ENCODE peak calls at places on chromosomes 1 and 21, in four cellular contexts. L is neural progenitor cell, U is IMR-90, W is cardiac muscle cell. Q is an unnamed sample.

GRCh38 chr1:1122078-1122811 is 6.4 kb upstream of the C1orf159 start:
- DNase-seq in L (peak; percentile 82), U (peak; percentile 59), W (peak; percentile 80), Q (no peak)

GRCh38 chr1:198496216-198497143 is 44.0 kb downstream of the ATP6V1G3 start:
- DNase-seq in L (no peak), U (peak; percentile 81), W (peak; percentile 38), Q (no peak)

GRCh38 chr1:84164567-84165021 is 20.5 kb downstream of the PRKACB start:
- DNase-seq in L (no peak), U (no peak), W (peak; percentile 43), Q (no peak)

GRCh38 chr1:160117709-160118183 is 2.2 kb downstream of the ATP1A2 start:
- DNase-seq in L (peak; percentile 72), U (peak; percentile 31), W (peak; percentile 64), Q (no peak)

GRCh38 chr1:33433509-33434362 is 2.8 kb upstream of the PHC2 start:
- DNase-seq in L (no peak), U (peak; percentile 99), W (peak; percentile 97), Q (no peak)

GRCh38 chr1:40476924-40477679 is at the start of gene ZFP69:
- DNase-seq in L (peak; percentile 83), U (peak; percentile 51), W (peak; percentile 81), Q (no peak)

GRCh38 chr1:238892612-238893011 is 493.8 kb upstream of the CHRM3 start:
- DNase-seq in L (no peak), U (no peak), W (no peak), Q (no peak)

GRCh38 chr1:209383907-209384709 is 199.4 kb upstream of the CAMK1G start:
- DNase-seq in L (no peak), U (no peak), W (no peak), Q (peak; percentile 76)

GRCh38 chr1:235527196-235527814 is 23.1 kb upstream of the B3GALNT2 start:
- DNase-seq in L (no peak), U (no peak), W (peak; percentile 15), Q (no peak)

GRCh38 chr1:182175340-182176068 is 114.0 kb upstream of the ZNF648 start:
- DNase-seq in L (no peak), U (no peak), W (no peak), Q (no peak)

GRCh38 chr1:84853743-84854721 is 39.0 kb downstream of the LPAR3 start:
- DNase-seq in L (no peak), U (peak; percentile 85), W (peak; percentile 75), Q (no peak)

GRCh38 chr1:98325646-98326441 is 335.7 kb upstream of the SNX7 start:
- DNase-seq in L (no peak), U (peak; percentile 86), W (peak; percentile 92), Q (no peak)

GRCh38 chr1:85452859-85453430 is 12.0 kb downstream of the DDAH1 start:
- DNase-seq in L (no peak), U (no peak), W (no peak), Q (no peak)

GRCh38 chr21:44666401-44667320 is at the start of gene KRTAP12-2:
- DNase-seq in L (no peak), U (no peak), W (no peak), Q (no peak)
- H3K9me3 ChIP-seq in L (peaks cover 6% of the 10 kb centered on the region), U (peaks cover 3% of the 10 kb centered on the region), W (no peaks in the 10 kb centered on the region), Q (no peaks in the 10 kb centered on the region)

GRCh38 chr1:71345491-71345890 is 264.7 kb upstream of the ZRANB2 start:
- DNase-seq in L (no peak), U (no peak), W (no peak), Q (no peak)

GRCh38 chr1:71339238-71339637 is 258.4 kb upstream of the ZRANB2 start:
- DNase-seq in L (peak; percentile 16), U (no peak), W (no peak), Q (no peak)

DNA sequence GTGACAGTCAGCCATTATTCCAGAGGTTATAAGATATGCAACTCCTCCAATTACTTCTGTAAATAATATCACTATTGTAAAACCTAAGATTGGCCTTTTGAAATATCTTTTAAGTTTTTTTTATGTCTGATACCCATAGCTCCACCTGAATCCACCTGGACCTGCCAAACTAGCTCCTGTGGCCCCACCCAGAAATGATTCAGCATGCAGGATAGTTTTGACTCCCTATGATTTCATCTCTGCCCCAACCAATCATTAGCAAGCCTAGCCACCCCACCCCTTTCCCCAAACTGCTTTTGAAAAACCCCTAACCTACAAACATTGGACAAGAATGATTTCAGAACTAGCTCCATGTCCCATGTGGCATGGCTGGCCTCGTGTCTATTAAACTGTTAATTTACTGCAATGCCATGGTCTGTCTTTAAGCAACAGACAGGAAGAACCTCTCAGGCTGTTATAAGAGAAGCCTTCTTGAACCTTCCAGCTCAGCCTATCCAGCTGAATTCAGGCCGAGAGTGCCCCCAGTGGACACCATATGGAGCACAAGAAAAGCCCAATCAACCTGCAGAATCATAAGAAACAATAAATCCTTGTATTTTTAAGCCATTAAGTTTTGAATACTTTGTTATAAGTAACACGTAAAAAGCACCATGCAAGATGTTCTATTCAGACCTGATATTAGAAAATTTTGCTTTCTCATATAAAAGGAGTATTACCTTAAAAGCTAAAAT is 263.0 kb upstream of the ZRANB2 start:
- DNase-seq in L (no peak), U (no peak), W (no peak), Q (no peak)
- H3K9me3 ChIP-seq in L (peaks cover 8% of the 10 kb centered on the region), U (peaks cover 12% of the 10 kb centered on the region), W (peaks cover 3% of the 10 kb centered on the region), Q (no peaks in the 10 kb centered on the region)

GRCh38 chr1:227685807-227686206 is 49.3 kb downstream of the JMJD4 start:
- DNase-seq in L (no peak), U (no peak), W (no peak), Q (no peak)
- H3K9me3 ChIP-seq in L (no peaks in the 10 kb centered on the region), U (peaks cover 7% of the 10 kb centered on the region), W (no peaks in the 10 kb centered on the region), Q (peaks cover 3% of the 10 kb centered on the region)

DNA sequence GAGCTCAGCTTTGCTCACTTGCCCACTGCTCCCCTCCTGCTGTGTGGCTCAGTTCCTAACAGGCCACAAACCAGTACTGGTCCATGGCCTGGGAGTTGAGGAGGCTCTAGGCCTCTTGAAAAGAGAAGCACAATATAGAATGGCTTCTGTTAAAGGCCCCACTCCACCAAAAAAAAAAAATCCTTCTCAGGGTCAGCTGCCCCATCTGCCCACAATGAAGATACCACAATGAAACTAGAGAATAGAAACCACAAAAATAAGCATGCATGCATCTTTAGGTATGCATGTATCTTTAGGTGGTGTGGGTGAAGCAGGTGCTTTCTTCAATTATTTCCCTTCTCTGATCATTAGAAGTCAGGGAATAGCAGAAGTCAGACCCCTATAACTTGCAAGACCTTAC is 620.4 kb upstream of the BEND5 start:
- DNase-seq in L (no peak), U (no peak), W (no peak), Q (no peak)
- H3K9me3 ChIP-seq in L (peaks cover 47% of the 10 kb centered on the region), U (peaks cover 3% of the 10 kb centered on the region), W (no peaks in the 10 kb centered on the region), Q (no peaks in the 10 kb centered on the region)

GRCh38 chr21:27156666-27157065 is 189.8 kb upstream of the ADAMTS5 start:
- DNase-seq in L (no peak), U (no peak), W (no peak), Q (no peak)

GRCh38 chr21:27154451-27155129 is 187.7 kb upstream of the ADAMTS5 start:
- DNase-seq in L (no peak), U (peak; percentile 12), W (peak; percentile 80), Q (no peak)

GRCh38 chr21:27155130-27155500 is 188.2 kb upstream of the ADAMTS5 start:
- DNase-seq in L (no peak), U (no peak), W (no peak), Q (no peak)

GRCh38 chr21:27158967-27159366 is 192.1 kb upstream of the ADAMTS5 start:
- DNase-seq in L (no peak), U (no peak), W (no peak), Q (no peak)

GRCh38 chr21:27157097-27157496 is 190.2 kb upstream of the ADAMTS5 start:
- DNase-seq in L (no peak), U (no peak), W (no peak), Q (no peak)
- H3K9me3 ChIP-seq in L (no peaks in the 10 kb centered on the region), U (no peaks in the 10 kb centered on the region), W (no peaks in the 10 kb centered on the region), Q (no peaks in the 10 kb centered on the region)

GRCh38 chr21:39804264-39804663 is 59.3 kb downstream of the IGSF5 start:
- DNase-seq in L (no peak), U (no peak), W (no peak), Q (no peak)
- H3K9me3 ChIP-seq in L (no peaks in the 10 kb centered on the region), U (peaks cover 25% of the 10 kb centered on the region), W (no peaks in the 10 kb centered on the region), Q (no peaks in the 10 kb centered on the region)

Q was measured in vagina.